ENCODE peak calls at places on chromosomes 2 and 18, in seven cellular contexts. Z, V, R, W, U, X and D are unnamed samples.

GRCh38 chr2:88131999-88132368 is 4.1 kb upstream of the FABP1 start:
- DNase-seq in Z (no peak), V (no peak), R (no peak), W (no peak), U (no peak), X (no peak), D (no peak)

GRCh38 chr2:2640371-2640770 is 309.3 kb upstream of the MYT1L start:
- DNase-seq in Z (no peak), V (no peak), R (no peak), W (no peak), U (no peak), X (no peak), D (no peak)

GRCh38 chr2:205716126-205716525 is 33.8 kb downstream of the NRP2 start:
- DNase-seq in Z (no peak), V (no peak), R (no peak), W (no peak), U (no peak), X (no peak), D (no peak)

GRCh38 chr2:41928593-41928992 is 119.2 kb upstream of the PKDCC start:
- DNase-seq in Z (no peak), V (no peak), R (peak), W (peak), U (peak), X (no peak), D (no peak)

GRCh38 chr2:234670052-234670451 is 173.2 kb upstream of the ARL4C start:
- DNase-seq in Z (no peak), V (no peak), R (peak), W (peak), U (peak), X (no peak), D (no peak)

GRCh38 chr2:2333076-2333475 is 2.0 kb upstream of the MYT1L start:
- DNase-seq in Z (no peak), V (no peak), R (no peak), W (no peak), U (no peak), X (no peak), D (no peak)

GRCh38 chr2:148282201-148282600 is 261.3 kb downstream of the MBD5 start:
- DNase-seq in Z (no peak), V (no peak), R (no peak), W (no peak), U (peak), X (no peak), D (no peak)

GRCh38 chr2:237501892-237502513 is 15.0 kb downstream of the MLPH start:
- DNase-seq in Z (no peak), V (no peak), R (no peak), W (no peak), U (no peak), X (no peak), D (no peak)

GRCh38 chr2:148590613-148591012 is 53.9 kb upstream of the EPC2 start:
- DNase-seq in Z (no peak), V (no peak), R (no peak), W (no peak), U (no peak), X (no peak), D (no peak)

GRCh38 chr2:169625781-169626180 is 41.6 kb downstream of the PPIG start:
- DNase-seq in Z (no peak), V (no peak), R (no peak), W (no peak), U (no peak), X (no peak), D (no peak)

GRCh38 chr2:217853301-217853881 is 149.4 kb downstream of the TNS1 start:
- DNase-seq in Z (no peak), V (no peak), R (no peak), W (no peak), U (no peak), X (peak), D (no peak)

GRCh38 chr2:36697424-36698066 is 1.0 kb downstream of the VIT start:
- DNase-seq in Z (peak), V (no peak), R (no peak), W (no peak), U (no peak), X (no peak), D (no peak)

GRCh38 chr2:9205963-9206948 is at the start of gene ASAP2:
- DNase-seq in Z (peak), V (peak), R (peak), W (peak), U (peak), X (peak), D (no peak)

GRCh38 chr2:227834423-227834822 is 20.8 kb downstream of the CCL20 start:
- DNase-seq in Z (no peak), V (no peak), R (no peak), W (no peak), U (no peak), X (no peak), D (no peak)

GRCh38 chr2:9230881-9231280 is 24.3 kb downstream of the ASAP2 start:
- DNase-seq in Z (peak), V (no peak), R (no peak), W (no peak), U (no peak), X (no peak), D (no peak)

GRCh38 chr2:12442627-12442928 is 274.2 kb upstream of the TRIB2 start:
- DNase-seq in Z (no peak), V (no peak), R (no peak), W (no peak), U (peak), X (no peak), D (no peak)

GRCh38 chr2:229875549-229875948 is 46.3 kb downstream of the TRIP12 start:
- DNase-seq in Z (no peak), V (no peak), R (no peak), W (no peak), U (no peak), X (no peak), D (no peak)

GRCh38 chr18:10141559-10141958 is 227.7 kb downstream of the VAPA start:
- DNase-seq in Z (no peak), V (no peak), R (no peak), W (no peak), U (no peak), X (no peak), D (no peak)

GRCh38 chr18:74496508-74497307 is 545 bp downstream of the CNDP2 start:
- DNase-seq in Z (peak), V (peak), R (peak), W (peak), U (peak), X (peak), D (no peak)

GRCh38 chr18:78822886-78823285 is 156.7 kb upstream of the SALL3 start:
- DNase-seq in Z (no peak), V (no peak), R (no peak), W (no peak), U (no peak), X (no peak), D (no peak)

GRCh38 chr2:174959787-174960186 is 45.4 kb downstream of the CHN1 start:
- DNase-seq in Z (no peak), V (no peak), R (no peak), W (no peak), U (no peak), X (no peak), D (no peak)

GRCh38 chr2:216694201-216694825 is 1.0 kb downstream of the IGFBP5 start:
- DNase-seq in Z (peak), V (peak), R (peak), W (peak), U (peak), X (peak), D (no peak)

GRCh38 chr2:105294844-105295481 is 34.6 kb downstream of the TGFBRAP1 start:
- DNase-seq in Z (peak), V (peak), R (peak), W (peak), U (peak), X (no peak), D (peak)

GRCh38 chr2:67854103-67854502 is 208.7 kb downstream of the C1D start:
- DNase-seq in Z (no peak), V (no peak), R (no peak), W (no peak), U (no peak), X (no peak), D (no peak)

GRCh38 chr2:25960920-25961319 is 21.4 kb downstream of the KIF3C start:
- DNase-seq in Z (peak), V (no peak), R (no peak), W (peak), U (peak), X (no peak), D (no peak)

GRCh38 chr2:240601831-240602160 is 15.3 kb downstream of the CAPN10 start:
- DNase-seq in Z (no peak), V (no peak), R (no peak), W (no peak), U (no peak), X (peak), D (no peak)

GRCh38 chr2:74379851-74380789 is at the start of gene DCTN1:
- DNase-seq in Z (no peak), V (peak), R (no peak), W (peak), U (peak), X (peak), D (no peak)

GRCh38 chr2:68637047-68637446 is 6.3 kb upstream of the PROKR1 start:
- DNase-seq in Z (no peak), V (no peak), R (no peak), W (no peak), U (no peak), X (no peak), D (no peak)

GRCh38 chr2:108579631-108580030 is 45.4 kb downstream of the LIMS1 start:
- DNase-seq in Z (no peak), V (no peak), R (no peak), W (no peak), U (no peak), X (peak), D (no peak)

GRCh38 chr2:68907923-68908253 is 36.7 kb upstream of the BMP10 start:
- DNase-seq in Z (no peak), V (no peak), R (no peak), W (no peak), U (no peak), X (no peak), D (no peak)

GRCh38 chr2:121008978-121009377 is 273.3 kb downstream of the GLI2 start:
- DNase-seq in Z (no peak), V (no peak), R (no peak), W (no peak), U (no peak), X (no peak), D (no peak)

GRCh38 chr2:60544059-60544458 is 9.4 kb downstream of the BCL11A start:
- DNase-seq in Z (peak), V (no peak), R (no peak), W (no peak), U (no peak), X (no peak), D (no peak)

GRCh38 chr2:191202209-191202721 is 42.9 kb upstream of the MYO1B start:
- DNase-seq in Z (no peak), V (no peak), R (no peak), W (peak), U (peak), X (no peak), D (no peak)

GRCh38 chr2:86238354-86238753 is 39.1 kb downstream of the MRPL35 start:
- DNase-seq in Z (no peak), V (no peak), R (no peak), W (no peak), U (no peak), X (no peak), D (no peak)

DNA sequence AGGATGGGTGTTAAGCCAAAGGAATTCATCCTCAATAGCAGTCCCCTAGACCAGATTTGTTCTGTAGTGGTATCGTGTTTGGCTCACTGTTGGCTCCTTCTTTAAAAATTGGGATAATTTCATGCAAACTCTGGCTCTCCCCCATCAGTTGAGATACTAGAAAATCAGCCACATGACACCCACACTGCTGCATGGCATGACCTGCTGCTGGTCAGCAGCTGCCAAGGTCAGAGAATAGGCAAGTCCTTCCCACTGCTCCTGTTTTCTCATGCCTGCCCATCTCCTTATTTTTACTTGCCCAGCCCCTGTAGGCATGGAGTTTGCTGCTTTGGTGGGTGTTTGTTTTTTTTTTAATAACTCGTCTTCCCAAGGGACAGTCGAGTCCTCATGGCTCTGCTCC is 1.0 kb upstream of the SNRNP200 start:
- DNase-seq in Z (no peak), V (no peak), R (no peak), W (no peak), U (no peak), X (no peak), D (no peak)
- H3K4me3 ChIP-seq in Z (peak), V (peak), R (peak), W (peak), U (peak), X (peak), D (peak)

GRCh38 chr2:181954538-181954883 is 31.1 kb upstream of the PPP1R1C start:
- DNase-seq in Z (no peak), V (no peak), R (no peak), W (no peak), U (no peak), X (no peak), D (no peak)
- TF ChIP-seq CTCF in Z (no peak), V (no peak), R (peak), W (no peak), U (no peak), X (no peak), D (no peak)

GRCh38 chr2:177264209-177264538 is 353 bp downstream of the NFE2L2 start:
- DNase-seq in Z (peak), V (peak), R (peak), W (no peak), U (no peak), X (no peak), D (no peak)

GRCh38 chr2:177261115-177261779 is 3.3 kb downstream of the NFE2L2 start:
- DNase-seq in Z (no peak), V (no peak), R (no peak), W (no peak), U (no peak), X (no peak), D (no peak)

GRCh38 chr2:177262137-177262536 is 2.4 kb downstream of the NFE2L2 start:
- DNase-seq in Z (no peak), V (no peak), R (no peak), W (no peak), U (no peak), X (no peak), D (no peak)

GRCh38 chr2:177263451-177264208 is 897 bp downstream of the NFE2L2 start:
- DNase-seq in Z (peak), V (peak), R (peak), W (peak), U (peak), X (peak), D (peak)

GRCh38 chr2:177262958-177263450 is 1.5 kb downstream of the NFE2L2 start:
- DNase-seq in Z (no peak), V (no peak), R (no peak), W (no peak), U (no peak), X (no peak), D (no peak)
- H3K4me3 ChIP-seq in Z (peak), V (peak), R (peak), W (peak), U (peak), X (peak), D (peak)

GRCh38 chr18:11512096-11513030 is 97.0 kb upstream of the SLC35G4 start:
- DNase-seq in Z (no peak), V (no peak), R (no peak), W (peak), U (no peak), X (no peak), D (no peak)
- TF ChIP-seq CTCF in Z (no peak), V (no peak), R (no peak), W (peak), U (peak), X (peak), D (peak)

GRCh38 chr2:218980800-218981389 is 4.1 kb downstream of the FEV start:
- DNase-seq in Z (no peak), V (no peak), R (no peak), W (no peak), U (no peak), X (peak), D (no peak)
- H3K4me3 ChIP-seq in Z (no peak), V (peak), R (no peak), W (no peak), U (no peak), X (peak), D (no peak)

GRCh38 chr2:201116959-201117734 is 1.2 kb downstream of the CFLAR start:
- DNase-seq in Z (peak), V (peak), R (peak), W (peak), U (peak), X (peak), D (peak)
- TF ChIP-seq CTCF in Z (no peak), V (no peak), R (peak), W (peak), U (peak), X (peak), D (peak)

DNA sequence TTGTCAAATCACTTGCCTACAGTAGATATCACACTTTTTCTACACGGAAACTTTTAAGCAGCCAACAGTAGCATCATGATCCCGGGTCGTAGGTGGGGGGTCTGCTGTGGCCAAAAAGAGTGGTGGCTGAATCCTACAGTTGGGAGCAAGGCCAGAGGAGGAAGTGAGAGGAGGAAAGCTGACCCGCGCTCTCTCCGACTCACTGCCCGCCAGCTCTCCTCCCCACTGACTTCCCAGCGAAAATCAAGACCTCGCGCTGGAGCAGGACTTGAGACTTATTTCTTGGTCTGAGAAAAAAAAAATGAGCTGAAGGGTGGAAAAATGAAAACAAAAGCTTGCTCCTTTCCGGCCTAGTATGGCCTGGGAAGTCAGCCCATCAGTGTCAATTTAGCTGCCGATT is 9.6 kb downstream of the FBLN7 start:
- DNase-seq in Z (no peak), V (peak), R (no peak), W (no peak), U (no peak), X (no peak), D (no peak)
- H3K4me3 ChIP-seq in Z (no peak), V (no peak), R (no peak), W (no peak), U (no peak), X (no peak), D (no peak)

GRCh38 chr2:173571887-173572680 is 217.4 kb downstream of the CDCA7 start:
- DNase-seq in Z (no peak), V (no peak), R (no peak), W (no peak), U (no peak), X (no peak), D (no peak)

GRCh38 chr2:173571021-173571821 is 216.5 kb downstream of the CDCA7 start:
- DNase-seq in Z (peak), V (no peak), R (peak), W (peak), U (peak), X (no peak), D (peak)

GRCh38 chr2:173572848-173573247 is 218.2 kb downstream of the CDCA7 start:
- DNase-seq in Z (no peak), V (no peak), R (no peak), W (no peak), U (no peak), X (no peak), D (no peak)

GRCh38 chr2:173568054-173568453 is 213.4 kb downstream of the CDCA7 start:
- DNase-seq in Z (peak), V (no peak), R (no peak), W (peak), U (no peak), X (no peak), D (no peak)
- TF ChIP-seq CTCF in Z (peak), V (no peak), R (peak), W (peak), U (peak), X (peak), D (peak)

GRCh38 chr18:59271606-59272220 is 1.5 kb downstream of the RAX start:
- DNase-seq in Z (no peak), V (no peak), R (no peak), W (no peak), U (no peak), X (no peak), D (no peak)
- H3K4me3 ChIP-seq in Z (no peak), V (peak), R (no peak), W (no peak), U (no peak), X (no peak), D (no peak)

DNA sequence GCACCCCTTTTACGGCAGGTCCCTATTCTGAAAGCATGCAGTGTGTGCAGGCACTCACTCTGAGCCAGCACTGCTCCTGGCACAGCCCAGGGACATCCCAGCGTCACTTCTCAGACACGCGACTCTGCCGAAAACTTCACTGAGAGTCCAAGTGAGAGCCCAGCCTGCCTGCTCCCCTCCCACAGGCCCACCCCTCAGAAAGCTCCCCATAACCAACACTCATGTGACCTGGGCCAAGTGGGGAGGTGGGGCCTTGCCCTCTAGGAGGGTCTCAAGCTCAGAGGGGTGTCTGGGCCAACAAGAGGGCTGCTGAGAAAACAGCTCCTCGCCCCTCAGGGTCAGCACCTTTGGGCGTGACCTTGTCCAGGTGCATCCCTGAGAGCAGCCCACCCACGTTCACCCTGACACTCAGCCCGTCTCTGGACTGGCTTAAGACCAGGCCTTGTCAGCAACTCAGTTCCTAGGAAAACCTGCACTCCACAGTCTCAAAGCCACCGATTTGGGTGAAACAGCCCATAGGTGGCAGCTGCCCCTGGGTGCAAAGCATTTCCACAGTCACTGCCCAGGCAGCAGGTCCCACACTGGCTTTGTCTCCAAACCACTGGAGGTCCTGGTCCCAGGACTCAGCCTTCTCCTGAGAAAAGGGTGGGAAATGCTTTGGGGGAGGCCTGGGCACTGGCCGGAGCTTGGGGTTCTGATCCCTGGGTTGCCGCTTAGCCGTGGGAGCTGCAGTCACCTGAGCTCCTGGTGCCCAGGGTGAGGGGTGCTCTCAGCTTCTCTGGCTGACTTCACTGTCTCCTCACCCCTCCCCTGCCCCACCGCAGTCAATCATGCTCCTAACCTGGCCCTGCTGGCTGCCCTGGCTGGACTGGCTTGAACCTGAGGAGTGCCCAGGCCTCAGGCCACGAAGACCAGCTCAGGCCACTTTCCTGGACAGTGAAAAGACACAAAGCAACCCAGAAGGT is 209.6 kb downstream of the HDAC4 start:
- DNase-seq in Z (no peak), V (peak), R (no peak), W (no peak), U (no peak), X (peak), D (no peak)
- TF ChIP-seq CTCF in Z (no peak), V (no peak), R (no peak), W (no peak), U (no peak), X (no peak), D (no peak)